ENCODE peak calls at places on chromosomes 16 and 17, in five cellular contexts. R, G, N, I and D are unnamed samples.

GRCh38 chr17:2571523-2572303 is 21.7 kb upstream of the PAFAH1B1 start:
- DNase-seq in R (no peak), G (no peak), N (peak), I (no peak), D (no peak)

GRCh38 chr16:48629531-48629930 is 19.6 kb upstream of the N4BP1 start:
- DNase-seq in R (peak), G (no peak), N (no peak), I (no peak), D (no peak)

GRCh38 chr16:48959747-48960146 is 321.9 kb downstream of the CBLN1 start:
- DNase-seq in R (no peak), G (no peak), N (no peak), I (no peak), D (no peak)

GRCh38 chr17:75816693-75817092 is 27.5 kb downstream of the UNC13D start:
- DNase-seq in R (no peak), G (no peak), N (no peak), I (no peak), D (no peak)

GRCh38 chr16:49587051-49587450 is 213.4 kb downstream of the C16orf78 start:
- DNase-seq in R (no peak), G (no peak), N (no peak), I (no peak), D (no peak)

GRCh38 chr16:78742501-78743283 is 643.2 kb downstream of the WWOX start:
- DNase-seq in R (no peak), G (no peak), N (peak), I (no peak), D (peak)

GRCh38 chr16:46620265-46621005 is 744 bp downstream of the SHCBP1 start:
- DNase-seq in R (no peak), G (peak), N (no peak), I (no peak), D (no peak)

GRCh38 chr17:7438050-7438614 is 1.2 kb upstream of the FGF11 start:
- DNase-seq in R (peak), G (no peak), N (no peak), I (no peak), D (no peak)

GRCh38 chr16:29896841-29897240 is 2.5 kb downstream of the SEZ6L2 start:
- DNase-seq in R (no peak), G (no peak), N (no peak), I (no peak), D (no peak)

GRCh38 chr17:77363821-77364361 is 223.1 kb downstream of the SEC14L1 start:
- DNase-seq in R (no peak), G (no peak), N (no peak), I (peak), D (no peak)

GRCh38 chr17:40605301-40605700 is 40.0 kb upstream of the CCR7 start:
- DNase-seq in R (no peak), G (no peak), N (no peak), I (no peak), D (no peak)

GRCh38 chr16:75996491-75996890 is 270.2 kb upstream of the CPHXL start:
- DNase-seq in R (no peak), G (no peak), N (no peak), I (no peak), D (no peak)

GRCh38 chr17:62657664-62658063 is 30.2 kb downstream of the MRC2 start:
- DNase-seq in R (no peak), G (no peak), N (no peak), I (no peak), D (no peak)

DNA sequence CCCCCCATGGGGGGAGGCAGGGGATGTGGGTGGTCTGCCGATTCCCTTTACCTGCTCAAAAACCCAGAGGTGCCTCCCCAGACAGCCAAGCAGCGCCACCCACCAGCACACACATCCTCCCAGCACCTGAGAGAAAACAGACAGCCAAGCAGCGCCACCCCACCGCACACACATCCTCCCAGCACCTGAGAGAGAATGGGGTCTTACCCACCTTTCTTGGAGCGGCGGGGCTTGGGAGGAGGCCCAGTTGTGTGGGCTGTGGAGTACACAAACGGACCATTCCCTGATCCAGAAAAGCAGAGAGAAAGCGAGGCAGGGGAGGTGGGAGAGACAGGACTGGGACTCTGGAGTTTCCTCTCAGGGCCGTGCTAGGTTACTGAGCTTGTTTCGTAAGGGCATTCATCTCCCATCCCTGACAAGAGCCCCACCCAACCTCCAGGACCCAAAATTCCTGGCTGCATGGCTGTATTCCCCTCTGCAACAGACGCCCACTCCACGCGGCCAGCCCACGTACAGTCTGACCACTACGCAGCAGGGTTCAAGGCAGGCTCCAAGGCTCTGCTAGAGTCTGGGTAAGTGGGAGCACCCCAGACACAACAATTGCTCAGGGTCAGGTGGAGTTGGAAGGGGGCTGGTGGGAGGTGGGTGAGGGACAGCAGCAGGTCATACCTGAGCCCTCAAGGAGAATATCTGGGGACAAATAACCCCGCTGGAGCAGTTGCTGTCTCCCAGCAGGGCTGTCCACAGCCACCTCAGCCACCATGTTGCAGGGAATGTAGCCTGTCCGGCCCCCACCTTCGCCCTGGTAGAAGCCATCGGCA is 22.3 kb downstream of the TSPOAP1 start:
- DNase-seq in R (peak), G (no peak), N (no peak), I (no peak), D (no peak)
- TF ChIP-seq SUZ12 in R (no peak), G (no peak), N (no peak), I (no peak), D (no peak)

DNA sequence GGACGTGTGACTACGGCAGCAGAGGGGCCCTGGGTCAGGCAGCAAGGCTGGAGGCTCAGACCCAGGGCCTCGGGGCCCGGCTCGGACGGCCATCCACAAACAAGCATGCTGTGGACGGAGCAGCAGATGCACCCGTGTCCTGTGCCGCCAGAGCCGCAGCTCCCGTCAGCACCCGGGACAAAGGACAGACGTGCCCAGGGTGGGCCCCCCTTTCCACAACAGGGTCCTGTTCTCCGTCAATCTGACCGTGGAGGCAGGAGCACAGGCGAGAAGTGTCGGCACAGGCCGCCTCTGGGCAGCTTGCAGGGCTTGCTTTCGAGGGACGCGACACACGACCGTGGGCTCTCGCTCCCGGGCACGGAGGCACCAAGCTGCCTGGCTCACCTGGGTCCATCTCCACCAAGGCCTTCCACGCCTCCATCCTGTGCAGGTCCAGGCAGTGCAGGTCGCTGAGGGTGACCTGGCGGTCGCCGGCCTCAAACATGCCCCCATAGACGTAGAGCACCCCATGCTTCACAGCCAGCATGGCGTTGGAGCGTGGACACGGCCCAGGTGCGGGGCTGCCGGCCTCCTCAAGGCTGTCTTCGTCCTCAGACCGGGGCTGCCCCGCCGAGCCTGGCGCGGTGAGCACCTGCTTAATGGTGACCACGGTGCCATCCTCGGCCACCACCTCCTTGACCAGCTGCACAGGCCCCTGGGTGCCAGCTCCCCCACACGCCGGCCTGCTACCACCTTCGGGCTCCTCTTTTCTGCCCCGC is 56.7 kb downstream of the KLHDC4 start:
- DNase-seq in R (no peak), G (no peak), N (no peak), I (no peak), D (no peak)
- TF ChIP-seq SUZ12 in R (no peak), G (no peak), N (no peak), I (no peak), D (no peak)

GRCh38 chr17:43467981-43468541 is 15.7 kb upstream of the DHX8 start:
- DNase-seq in R (no peak), G (no peak), N (no peak), I (no peak), D (no peak)
- TF ChIP-seq SUZ12 in R (no peak), G (no peak), N (no peak), I (no peak), D (no peak)

DNA sequence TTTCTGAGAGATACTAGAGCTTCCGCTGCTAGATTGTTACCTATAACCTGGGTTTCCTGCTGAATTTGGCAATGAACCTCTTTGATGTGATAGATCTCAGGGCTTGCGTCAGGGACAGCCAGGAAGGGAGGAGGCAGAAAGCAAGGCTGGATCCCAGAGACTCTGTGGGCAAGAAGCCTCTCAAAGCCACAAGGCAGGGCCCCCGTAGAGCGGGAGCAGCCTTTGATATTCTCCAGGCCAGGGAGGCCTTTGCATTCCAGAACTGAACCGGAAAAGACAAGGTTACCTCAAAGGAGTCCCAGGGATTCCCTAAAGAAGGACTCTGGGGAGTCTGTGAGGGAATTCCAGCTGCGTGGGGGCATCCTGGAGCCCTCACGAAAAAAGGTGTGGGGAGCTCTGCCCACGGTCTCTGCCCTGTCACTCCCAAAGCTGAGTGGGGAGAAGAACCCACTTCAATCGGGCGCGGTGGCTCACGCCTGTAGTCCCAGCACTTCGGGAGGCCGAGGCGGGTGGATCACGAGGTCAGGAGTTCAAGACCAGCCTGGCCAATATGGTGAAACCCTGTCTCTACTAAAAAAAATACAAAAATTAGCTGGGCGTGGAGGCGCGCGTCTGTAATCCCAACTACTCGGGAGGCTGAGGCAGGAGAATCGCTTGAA is 14.3 kb upstream of the SCIMP start:
- DNase-seq in R (no peak), G (peak), N (no peak), I (no peak), D (no peak)
- TF ChIP-seq SUZ12 in R (no peak), G (no peak), N (no peak), I (no peak), D (no peak)

GRCh38 chr16:53576228-53576627 is 73.2 kb upstream of the AKTIP start:
- DNase-seq in R (no peak), G (no peak), N (no peak), I (no peak), D (no peak)
- TF ChIP-seq SUZ12 in R (no peak), G (no peak), N (no peak), I (no peak), D (no peak)

GRCh38 chr16:74024997-74025396 is 271.6 kb upstream of the PSMD7 start:
- DNase-seq in R (no peak), G (no peak), N (no peak), I (no peak), D (no peak)

GRCh38 chr16:74015953-74016352 is 280.7 kb upstream of the PSMD7 start:
- DNase-seq in R (no peak), G (no peak), N (no peak), I (no peak), D (no peak)

GRCh38 chr16:74020086-74020670 is 276.4 kb upstream of the PSMD7 start:
- DNase-seq in R (no peak), G (no peak), N (no peak), I (no peak), D (no peak)

GRCh38 chr16:74019608-74020007 is 277.0 kb upstream of the PSMD7 start:
- DNase-seq in R (no peak), G (no peak), N (no peak), I (no peak), D (no peak)
- TF ChIP-seq SUZ12 in R (no peak), G (no peak), N (no peak), I (no peak), D (no peak)

GRCh38 chr16:73831197-73831596 is 465.4 kb upstream of the PSMD7 start:
- DNase-seq in R (no peak), G (no peak), N (no peak), I (no peak), D (no peak)
- TF ChIP-seq SUZ12 in R (no peak), G (no peak), N (no peak), I (no peak), D (no peak)

GRCh38 chr17:30336369-30337171 is 2.7 kb upstream of the TMIGD1 start:
- DNase-seq in R (peak), G (peak), N (no peak), I (peak), D (peak)
- TF ChIP-seq SUZ12 in R (no peak), G (no peak), N (no peak), I (no peak), D (no peak)

DNA sequence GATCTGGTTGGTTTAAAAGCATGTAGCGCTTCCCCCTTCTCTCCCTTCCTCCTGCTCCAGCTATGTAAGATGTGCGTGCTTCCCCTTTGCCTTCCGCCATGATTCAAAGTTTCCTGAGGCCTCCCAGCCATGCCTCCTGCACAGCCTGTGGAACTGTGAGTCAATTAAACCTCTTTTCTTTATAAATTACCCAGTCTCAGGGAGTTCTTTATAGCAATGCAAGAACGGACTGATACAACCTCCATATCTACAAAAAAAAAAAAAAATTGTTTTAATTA is 16.6 kb upstream of the PDXDC1 start:
- DNase-seq in R (no peak), G (no peak), N (no peak), I (no peak), D (no peak)
- TF ChIP-seq SUZ12 in R (no peak), G (no peak), N (no peak), I (no peak), D (no peak)